ENCODE peak calls at places on chromosome 5, in six cellular contexts. One of them, this sample, is unnamed.

GRCh38 chr5:107887587-107887986 is 216.8 kb upstream of the EFNA5 start:
- DNase-seq in DMS153: no peak
- DNase-seq in A549: no peak
- DNase-seq in GM13976: no peak
- DNase-seq in iris pigment epithelial cell: no peak
- DNase-seq in GM12892: no peak
- DNase-seq in this sample: no peak

GRCh38 chr5:123700624-123701023 is 188.6 kb downstream of the CSNK1G3 start:
- DNase-seq in A549: peak; percentile 29
- DNase-seq in GM13976: no peak
- DNase-seq in iris pigment epithelial cell: peak; percentile 99
- DNase-seq in DMS153: peak; percentile 50
- DNase-seq in GM12892: no peak
- DNase-seq in this sample: peak; percentile 87

GRCh38 chr5:50406874-50407273 is 34.2 kb downstream of the EMB start:
- DNase-seq in GM13976: no peak
- DNase-seq in iris pigment epithelial cell: no peak
- DNase-seq in DMS153: peak; percentile 13
- DNase-seq in GM12892: no peak
- DNase-seq in A549: no peak
- DNase-seq in this sample: no peak

GRCh38 chr5:43039468-43040286 is 442 bp downstream of the ANXA2R start:
- DNase-seq in GM12892: no peak
- DNase-seq in A549: peak; percentile 58
- DNase-seq in GM13976: no peak
- DNase-seq in DMS153: peak; percentile 66
- DNase-seq in iris pigment epithelial cell: peak; percentile 91
- DNase-seq in this sample: no peak

GRCh38 chr5:169018980-169019379 is 282.0 kb downstream of the SLIT3 start:
- DNase-seq in GM13976: no peak
- DNase-seq in DMS153: no peak
- DNase-seq in iris pigment epithelial cell: no peak
- DNase-seq in A549: no peak
- DNase-seq in GM12892: no peak
- DNase-seq in this sample: no peak

GRCh38 chr5:43649256-43649655 is 46.3 kb downstream of the NNT start:
- DNase-seq in GM13976: no peak
- DNase-seq in A549: no peak
- DNase-seq in DMS153: no peak
- DNase-seq in iris pigment epithelial cell: peak; percentile 80
- DNase-seq in GM12892: no peak
- DNase-seq in this sample: no peak

GRCh38 chr5:137344723-137345322 is 154.3 kb downstream of the SPOCK1 start:
- DNase-seq in GM13976: peak; percentile 30
- DNase-seq in DMS153: peak; percentile 34
- DNase-seq in A549: peak; percentile 18
- DNase-seq in GM12892: no peak
- DNase-seq in iris pigment epithelial cell: peak; percentile 53
- DNase-seq in this sample: peak; percentile 72

GRCh38 chr5:61575103-61575502 is 243.0 kb downstream of the ZSWIM6 start:
- DNase-seq in iris pigment epithelial cell: peak; percentile 84
- DNase-seq in A549: no peak
- DNase-seq in DMS153: no peak
- DNase-seq in GM12892: no peak
- DNase-seq in GM13976: no peak
- DNase-seq in this sample: peak; percentile 2

GRCh38 chr5:66897355-66897754 is 299.2 kb downstream of the CD180 start:
- DNase-seq in A549: no peak
- DNase-seq in GM13976: no peak
- DNase-seq in DMS153: no peak
- DNase-seq in iris pigment epithelial cell: no peak
- DNase-seq in GM12892: no peak
- DNase-seq in this sample: no peak

GRCh38 chr5:141973871-141974595 is 5.1 kb downstream of the RNF14 start:
- DNase-seq in iris pigment epithelial cell: peak; percentile 89
- DNase-seq in GM12892: no peak
- DNase-seq in A549: no peak
- DNase-seq in GM13976: no peak
- DNase-seq in DMS153: no peak
- DNase-seq in this sample: no peak

GRCh38 chr5:94853122-94853521 is 234.7 kb downstream of the SLF1 start:
- DNase-seq in A549: no peak
- DNase-seq in DMS153: no peak
- DNase-seq in iris pigment epithelial cell: no peak
- DNase-seq in GM12892: no peak
- DNase-seq in GM13976: no peak
- DNase-seq in this sample: no peak

GRCh38 chr5:174384509-174384947 is 339.0 kb downstream of the NSG2 start:
- DNase-seq in DMS153: no peak
- DNase-seq in iris pigment epithelial cell: peak; percentile 4
- DNase-seq in A549: no peak
- DNase-seq in GM12892: no peak
- DNase-seq in GM13976: no peak
- DNase-seq in this sample: no peak

GRCh38 chr5:135353952-135354721 is 44.9 kb downstream of the MACROH2A1 start:
- DNase-seq in DMS153: no peak
- DNase-seq in GM13976: no peak
- DNase-seq in iris pigment epithelial cell: peak; percentile 83
- DNase-seq in GM12892: no peak
- DNase-seq in A549: no peak
- DNase-seq in this sample: no peak

This sample was measured in ACHN.